ENCODE peak calls at places on chromosomes 11 and 22, in nine cellular contexts. Z is sigmoid colon, C is GM12865, F is fibroblast of mammary gland, U is NCI-H1417, A is breast epithelium, O is endothelial cell of umbilical vein, H is NCI-H774, T is ecto neural progenitor cell. G is an unnamed sample.

GRCh38 chr11:116986521-116987105 is 111.6 kb downstream of the SIK3 start:
- DNase-seq in H (no peak), F (peak), U (no peak), C (peak), T (no peak), Z (no peak), O (no peak), A (no peak), G (no peak)

GRCh38 chr22:42642801-42643631 is 2.6 kb upstream of the ATP5MGL start:
- DNase-seq in C (peak), O (no peak), U (no peak), T (peak), F (no peak), A (no peak), H (no peak), Z (no peak), G (no peak)

GRCh38 chr11:620935-621814 is 3.6 kb downstream of the CDHR5 start:
- DNase-seq in Z (peak), C (no peak), T (no peak), F (no peak), A (no peak), H (no peak), O (no peak), U (no peak), G (no peak)

GRCh38 chr11:75858613-75859012 is 43.6 kb downstream of the UVRAG start:
- DNase-seq in H (no peak), C (no peak), U (no peak), Z (no peak), O (no peak), T (no peak), F (peak), A (no peak), G (no peak)

GRCh38 chr11:33582636-33583325 is 117.8 kb downstream of the C11orf91 start:
- DNase-seq in Z (no peak), U (no peak), H (no peak), A (no peak), F (no peak), C (peak), T (no peak), O (no peak), G (no peak)

GRCh38 chr11:102390667-102391449 is 43.8 kb downstream of the BIRC2 start:
- DNase-seq in O (peak), H (peak), U (peak), T (peak), F (peak), C (peak), Z (peak), A (peak), G (peak)

GRCh38 chr11:69003301-69003865 is 9.7 kb downstream of the MRGPRF start:
- DNase-seq in Z (peak), H (no peak), U (no peak), C (no peak), O (no peak), T (peak), A (peak), F (no peak), G (peak)

GRCh38 chr22:42468841-42469240 is 36.6 kb upstream of the NFAM1 start:
- DNase-seq in U (no peak), H (no peak), Z (no peak), F (peak), C (no peak), T (no peak), A (no peak), O (no peak), G (no peak)

GRCh38 chr22:33539902-33540751 is 380.1 kb downstream of the LARGE1 start:
- DNase-seq in C (peak), F (peak), H (no peak), Z (peak), A (peak), T (no peak), O (no peak), U (no peak), G (no peak)

GRCh38 chr11:133586903-133587517 is 54.7 kb upstream of the OPCML start:
- DNase-seq in A (no peak), F (no peak), T (no peak), C (no peak), O (no peak), H (no peak), U (no peak), Z (no peak), G (no peak)

GRCh38 chr11:64437426-64437825 is 78.5 kb downstream of the RPS6KA4 start:
- DNase-seq in Z (peak), T (no peak), C (no peak), H (no peak), F (no peak), A (no peak), O (no peak), U (no peak), G (no peak)

GRCh38 chr22:45072322-45072903 is 62.6 kb upstream of the PHF21B start:
- DNase-seq in H (no peak), Z (no peak), T (no peak), U (no peak), O (no peak), F (peak), C (no peak), A (no peak), G (no peak)

GRCh38 chr11:47349521-47350095 is 2.9 kb downstream of the MYBPC3 start:
- DNase-seq in Z (no peak), T (no peak), H (no peak), A (no peak), F (no peak), U (no peak), O (no peak), C (no peak), G (no peak)

GRCh38 chr11:94776351-94777321 is 8.5 kb downstream of the AMOTL1 start:
- DNase-seq in O (peak), T (no peak), F (peak), Z (peak), A (no peak), C (no peak), U (peak), H (peak), G (no peak)

GRCh38 chr11:12540913-12541587 is 133.2 kb upstream of the TEAD1 start:
- DNase-seq in Z (peak), A (no peak), U (no peak), O (no peak), H (no peak), T (no peak), C (no peak), F (peak), G (peak)

GRCh38 chr11:111450480-111451320 is 61.5 kb downstream of the BTG4 start:
- DNase-seq in Z (no peak), F (peak), C (peak), U (no peak), T (peak), H (no peak), A (no peak), O (no peak), G (no peak)

GRCh38 chr11:126969865-126970479 is 30.6 kb downstream of the KIRREL3 start:
- DNase-seq in Z (no peak), O (no peak), F (peak), C (peak), H (peak), U (no peak), T (no peak), A (no peak), G (no peak)